ENCODE peak calls at places on chromosome 2, in eight cellular contexts. W is stimulated activated CD8-positive, alpha-beta memory T cell treated with anti-CD3 and anti-CD28 coated beads, Interleukin-4, amount 100 ng/mL, for 4 hours; Y is putamen; P is AG09309; R is NCI-H1092 treated with DMSO at 0.1 percent for 48 hours; T is naive thymus-derived CD8-positive, alpha-beta T cell; B is GM12892; S is Peyer's patch. N is an unnamed sample.

GRCh38 chr2:37389984-37390765 is 45.7 kb downstream of the QPCT start:
- DNase-seq in W (peak; percentile 35), Y (peak; percentile 70), P (peak; percentile 14), R (no peak), T (peak; percentile 31), B (peak; percentile 48), S (peak; percentile 65), N (peak; percentile 70)

GRCh38 chr2:85741811-85742507 is 11.8 kb upstream of the ATOH8 start:
- DNase-seq in W (no peak), Y (peak; percentile 93), P (peak; percentile 80), R (peak; percentile 87), T (no peak), B (no peak), S (no peak), N (peak; percentile 86)

GRCh38 chr2:70381821-70382220 is 80.0 kb upstream of the FAM136A start:
- DNase-seq in W (no peak), Y (no peak), P (no peak), R (no peak), T (no peak), B (no peak), S (no peak), N (no peak)

GRCh38 chr2:104487381-104487780 is 366.5 kb upstream of the POU3F3 start:
- DNase-seq in W (no peak), Y (no peak), P (no peak), R (peak; percentile 2), T (no peak), B (no peak), S (no peak), N (no peak)

GRCh38 chr2:162245737-162246136 is 2.5 kb upstream of the FAP start:
- DNase-seq in W (no peak), Y (no peak), P (no peak), R (no peak), T (no peak), B (no peak), S (no peak), N (no peak)

GRCh38 chr2:180871649-180872048 is 108.8 kb upstream of the UBE2E3 start:
- DNase-seq in W (no peak), Y (no peak), P (no peak), R (no peak), T (no peak), B (no peak), S (no peak), N (no peak)

GRCh38 chr2:179655627-179656026 is 205.8 kb downstream of the ZNF385B start:
- DNase-seq in W (no peak), Y (no peak), P (no peak), R (no peak), T (no peak), B (no peak), S (no peak), N (no peak)

GRCh38 chr2:3608373-3609278 is 13.7 kb downstream of the COLEC11 start:
- DNase-seq in W (no peak), Y (no peak), P (no peak), R (peak; percentile 66), T (no peak), B (no peak), S (no peak), N (no peak)

GRCh38 chr2:23988371-23988770 is 21.5 kb upstream of the MFSD2B start:
- DNase-seq in W (no peak), Y (no peak), P (no peak), R (no peak), T (no peak), B (no peak), S (no peak), N (no peak)

GRCh38 chr2:70789304-70790078 is 952 bp downstream of the FIGLA start:
- DNase-seq in W (peak; percentile 40), Y (peak; percentile 57), P (no peak), R (peak; percentile 61), T (peak; percentile 62), B (peak; percentile 32), S (peak; percentile 30), N (peak; percentile 18)

GRCh38 chr2:32735370-32735769 is 107.5 kb downstream of the TTC27 start:
- DNase-seq in W (no peak), Y (no peak), P (no peak), R (no peak), T (no peak), B (no peak), S (no peak), N (no peak)

GRCh38 chr2:5915926-5916325 is 223.7 kb downstream of the SOX11 start:
- DNase-seq in W (no peak), Y (no peak), P (no peak), R (peak; percentile 8), T (no peak), B (no peak), S (no peak), N (no peak)

GRCh38 chr2:9239616-9240015 is 33.0 kb downstream of the ASAP2 start:
- DNase-seq in W (no peak), Y (no peak), P (no peak), R (no peak), T (no peak), B (no peak), S (no peak), N (no peak)

GRCh38 chr2:240205348-240205747 is 64.9 kb upstream of the OTOS start:
- DNase-seq in W (no peak), Y (no peak), P (peak; percentile 16), R (no peak), T (no peak), B (no peak), S (no peak), N (no peak)

GRCh38 chr2:120175000-120175581 is 48.1 kb downstream of the TMEM185B start:
- DNase-seq in W (no peak), Y (peak; percentile 47), P (peak; percentile 28), R (peak; percentile 40), T (peak; percentile 25), B (no peak), S (no peak), N (peak; percentile 55)

GRCh38 chr2:26400723-26401122 is 997 bp upstream of the DRC1 start:
- DNase-seq in W (no peak), Y (no peak), P (no peak), R (no peak), T (no peak), B (no peak), S (no peak), N (no peak)

N was measured in astrocyte of the cerebellum.